ENCODE peak calls at places on chromosomes 11 and 22, in four cellular contexts. J, G, Y and P are unnamed samples.

GRCh38 chr22:18048041-18048440 is 23.7 kb upstream of the MICAL3 start:
- DNase-seq in J (no peak), G (no peak), Y (no peak), P (no peak)

GRCh38 chr22:42895541-42895981 is 38.5 kb upstream of the ARFGAP3 start:
- DNase-seq in J (peak; percentile 57), G (no peak), Y (no peak), P (no peak)

GRCh38 chr11:132853886-132854285 is 678.4 kb downstream of the OPCML start:
- DNase-seq in J (no peak), G (no peak), Y (no peak), P (no peak)

GRCh38 chr11:843818-844692 is 1.4 kb downstream of the TSPAN4 start:
- DNase-seq in J (peak; percentile 96), G (no peak), Y (peak; percentile 88), P (peak; percentile 89)

GRCh38 chr11:10699072-10699471 is 5.5 kb upstream of the IRAG1 start:
- DNase-seq in J (no peak), G (no peak), Y (no peak), P (no peak)

GRCh38 chr22:23815781-23816551 is 22.8 kb downstream of the DERL3 start:
- DNase-seq in J (peak; percentile 48), G (no peak), Y (no peak), P (no peak)

GRCh38 chr22:33401291-33401690 is 343.1 kb upstream of the SYN3 start:
- DNase-seq in J (no peak), G (no peak), Y (no peak), P (no peak)

GRCh38 chr11:130448416-130449068 is at the start of gene ADAMTS15:
- DNase-seq in J (peak; percentile 77), G (peak; percentile 86), Y (no peak), P (peak; percentile 66)

GRCh38 chr22:31342389-31343125 is 3.6 kb downstream of the PATZ1 start:
- DNase-seq in J (no peak), G (peak; percentile 9), Y (no peak), P (no peak)

GRCh38 chr11:64566042-64566914 is 24.7 kb upstream of the SLC22A12 start:
- DNase-seq in J (peak; percentile 93), G (no peak), Y (peak; percentile 29), P (peak; percentile 55)

GRCh38 chr11:47130541-47130940 is 46.1 kb downstream of the ARFGAP2 start:
- DNase-seq in J (no peak), G (no peak), Y (no peak), P (no peak)

GRCh38 chr22:35315855-35316745 is 16.4 kb downstream of the TOM1 start:
- DNase-seq in J (peak; percentile 70), G (no peak), Y (no peak), P (peak; percentile 74)

GRCh38 chr22:25045176-25045575 is 92.7 kb downstream of the KIAA1671 start:
- DNase-seq in J (no peak), G (no peak), Y (no peak), P (no peak)

GRCh38 chr11:17171342-17171741 is 36.4 kb downstream of the PIK3C2A start:
- DNase-seq in J (no peak), G (no peak), Y (peak; percentile 36), P (no peak)

GRCh38 chr22:47625531-47626427 is 863.3 kb downstream of the TBC1D22A start:
- DNase-seq in J (no peak), G (no peak), Y (no peak), P (no peak)

GRCh38 chr11:12717851-12718291 is 43.6 kb downstream of the TEAD1 start:
- DNase-seq in J (no peak), G (no peak), Y (no peak), P (no peak)